ENCODE peak calls at places on chromosomes 7 and 10, in eight cellular contexts. One of them, this sample, is unnamed.
A peak's percentile ranks its signal among the peaks of the same experiment; 100 is the strongest.

GRCh38 chr10:61835909-61836232 is 65.6 kb upstream of the ARID5B start:
- DNase-seq in activated B cell treated with CpG ODN at 0.5 μM for 24 hours: no peak
- DNase-seq in left ventricle myocardium inferior: no peak
- DNase-seq in AG09309: no peak
- DNase-seq in WTC11: no peak
- DNase-seq in AG04450: no peak
- DNase-seq in gastrocnemius medialis: no peak
- DNase-seq in activated CD8-positive, alpha-beta T cell treated with anti-CD3 and anti-CD28 coated beads for 36 hours: no peak
- DNase-seq in this sample: no peak

GRCh38 chr10:58573970-58574538 is 61.4 kb downstream of the BICC1 start:
- DNase-seq in WTC11: no peak
- DNase-seq in activated B cell treated with CpG ODN at 0.5 μM for 24 hours: no peak
- DNase-seq in AG09309: peak; percentile 52
- DNase-seq in activated CD8-positive, alpha-beta T cell treated with anti-CD3 and anti-CD28 coated beads for 36 hours: no peak
- DNase-seq in left ventricle myocardium inferior: no peak
- DNase-seq in gastrocnemius medialis: no peak
- DNase-seq in AG04450: no peak
- DNase-seq in this sample: no peak

GRCh38 chr10:70596860-70597809 is 5.4 kb downstream of the PRF1 start:
- DNase-seq in left ventricle myocardium inferior: no peak
- DNase-seq in WTC11: no peak
- DNase-seq in AG09309: no peak
- DNase-seq in activated B cell treated with CpG ODN at 0.5 μM for 24 hours: no peak
- DNase-seq in gastrocnemius medialis: no peak
- DNase-seq in AG04450: no peak
- DNase-seq in activated CD8-positive, alpha-beta T cell treated with anti-CD3 and anti-CD28 coated beads for 36 hours: no peak
- DNase-seq in this sample: no peak

GRCh38 chr10:129888784-129889616 is 75.1 kb downstream of the EBF3 start:
- DNase-seq in activated B cell treated with CpG ODN at 0.5 μM for 24 hours: peak; percentile 21
- DNase-seq in gastrocnemius medialis: peak; percentile 25
- DNase-seq in AG04450: no peak
- DNase-seq in WTC11: peak; percentile 91
- DNase-seq in AG09309: no peak
- DNase-seq in activated CD8-positive, alpha-beta T cell treated with anti-CD3 and anti-CD28 coated beads for 36 hours: peak; percentile 65
- DNase-seq in left ventricle myocardium inferior: peak; percentile 71
- DNase-seq in this sample: peak; percentile 81

GRCh38 chr7:134365341-134366054 is 48.8 kb upstream of the SLC35B4 start:
- DNase-seq in left ventricle myocardium inferior: no peak
- DNase-seq in gastrocnemius medialis: no peak
- DNase-seq in AG04450: no peak
- DNase-seq in activated B cell treated with CpG ODN at 0.5 μM for 24 hours: no peak
- DNase-seq in AG09309: peak; percentile 63
- DNase-seq in WTC11: no peak
- DNase-seq in activated CD8-positive, alpha-beta T cell treated with anti-CD3 and anti-CD28 coated beads for 36 hours: no peak
- DNase-seq in this sample: no peak

GRCh38 chr7:121634356-121634755 is 238.2 kb upstream of the FAM3C start:
- DNase-seq in activated CD8-positive, alpha-beta T cell treated with anti-CD3 and anti-CD28 coated beads for 36 hours: no peak
- DNase-seq in gastrocnemius medialis: no peak
- DNase-seq in WTC11: no peak
- DNase-seq in AG04450: no peak
- DNase-seq in AG09309: no peak
- DNase-seq in left ventricle myocardium inferior: no peak
- DNase-seq in activated B cell treated with CpG ODN at 0.5 μM for 24 hours: no peak
- DNase-seq in this sample: no peak

GRCh38 chr10:129470103-129470851 is 3.2 kb downstream of the MGMT start:
- DNase-seq in gastrocnemius medialis: no peak
- DNase-seq in activated B cell treated with CpG ODN at 0.5 μM for 24 hours: no peak
- DNase-seq in activated CD8-positive, alpha-beta T cell treated with anti-CD3 and anti-CD28 coated beads for 36 hours: no peak
- DNase-seq in left ventricle myocardium inferior: no peak
- DNase-seq in WTC11: no peak
- DNase-seq in AG04450: no peak
- DNase-seq in AG09309: no peak
- DNase-seq in this sample: no peak

GRCh38 chr7:24917510-24918239 is 62.3 kb downstream of the OSBPL3 start:
- DNase-seq in AG09309: peak; percentile 64
- DNase-seq in left ventricle myocardium inferior: no peak
- DNase-seq in activated CD8-positive, alpha-beta T cell treated with anti-CD3 and anti-CD28 coated beads for 36 hours: no peak
- DNase-seq in AG04450: peak; percentile 58
- DNase-seq in WTC11: no peak
- DNase-seq in gastrocnemius medialis: no peak
- DNase-seq in activated B cell treated with CpG ODN at 0.5 μM for 24 hours: no peak
- DNase-seq in this sample: no peak

GRCh38 chr7:37728747-37729146 is 45.2 kb downstream of the GPR141 start:
- DNase-seq in gastrocnemius medialis: no peak
- DNase-seq in activated CD8-positive, alpha-beta T cell treated with anti-CD3 and anti-CD28 coated beads for 36 hours: no peak
- DNase-seq in AG09309: no peak
- DNase-seq in WTC11: no peak
- DNase-seq in AG04450: no peak
- DNase-seq in left ventricle myocardium inferior: no peak
- DNase-seq in activated B cell treated with CpG ODN at 0.5 μM for 24 hours: no peak
- DNase-seq in this sample: no peak

GRCh38 chr7:28483112-28483511 is 70.8 kb downstream of the CREB5 start:
- DNase-seq in AG04450: no peak
- DNase-seq in activated B cell treated with CpG ODN at 0.5 μM for 24 hours: no peak
- DNase-seq in gastrocnemius medialis: no peak
- DNase-seq in left ventricle myocardium inferior: no peak
- DNase-seq in AG09309: peak; percentile 59
- DNase-seq in WTC11: no peak
- DNase-seq in activated CD8-positive, alpha-beta T cell treated with anti-CD3 and anti-CD28 coated beads for 36 hours: no peak
- DNase-seq in this sample: no peak

GRCh38 chr7:82018226-82018625 is 248.4 kb upstream of the HGF start:
- DNase-seq in activated B cell treated with CpG ODN at 0.5 μM for 24 hours: no peak
- DNase-seq in AG04450: no peak
- DNase-seq in left ventricle myocardium inferior: no peak
- DNase-seq in gastrocnemius medialis: no peak
- DNase-seq in AG09309: peak; percentile 71
- DNase-seq in WTC11: no peak
- DNase-seq in activated CD8-positive, alpha-beta T cell treated with anti-CD3 and anti-CD28 coated beads for 36 hours: no peak
- DNase-seq in this sample: no peak

GRCh38 chr7:82019538-82019937 is 249.7 kb upstream of the HGF start:
- DNase-seq in activated B cell treated with CpG ODN at 0.5 μM for 24 hours: no peak
- DNase-seq in AG09309: no peak
- DNase-seq in activated CD8-positive, alpha-beta T cell treated with anti-CD3 and anti-CD28 coated beads for 36 hours: no peak
- DNase-seq in WTC11: no peak
- DNase-seq in left ventricle myocardium inferior: no peak
- DNase-seq in AG04450: no peak
- DNase-seq in gastrocnemius medialis: no peak
- DNase-seq in this sample: no peak

GRCh38 chr7:82015751-82016150 is 245.9 kb upstream of the HGF start:
- DNase-seq in activated CD8-positive, alpha-beta T cell treated with anti-CD3 and anti-CD28 coated beads for 36 hours: no peak
- DNase-seq in activated B cell treated with CpG ODN at 0.5 μM for 24 hours: no peak
- DNase-seq in gastrocnemius medialis: no peak
- DNase-seq in AG09309: no peak
- DNase-seq in WTC11: no peak
- DNase-seq in left ventricle myocardium inferior: no peak
- DNase-seq in AG04450: no peak
- DNase-seq in this sample: no peak

GRCh38 chr7:82020076-82020475 is 250.2 kb upstream of the HGF start:
- DNase-seq in WTC11: no peak
- DNase-seq in left ventricle myocardium inferior: no peak
- DNase-seq in AG09309: no peak
- DNase-seq in gastrocnemius medialis: no peak
- DNase-seq in activated CD8-positive, alpha-beta T cell treated with anti-CD3 and anti-CD28 coated beads for 36 hours: no peak
- DNase-seq in AG04450: no peak
- DNase-seq in activated B cell treated with CpG ODN at 0.5 μM for 24 hours: no peak
- DNase-seq in this sample: no peak

GRCh38 chr7:82017334-82017943 is 247.6 kb upstream of the HGF start:
- DNase-seq in WTC11: no peak
- DNase-seq in AG04450: peak; percentile 13
- DNase-seq in gastrocnemius medialis: no peak
- DNase-seq in activated CD8-positive, alpha-beta T cell treated with anti-CD3 and anti-CD28 coated beads for 36 hours: no peak
- DNase-seq in left ventricle myocardium inferior: no peak
- DNase-seq in activated B cell treated with CpG ODN at 0.5 μM for 24 hours: no peak
- DNase-seq in AG09309: no peak
- DNase-seq in this sample: no peak
- TF ChIP-seq CTCF in WTC11: no peak
- TF ChIP-seq CTCF in AG04450: peak; percentile 65
- TF ChIP-seq CTCF in gastrocnemius medialis: peak; percentile 21
- TF ChIP-seq CTCF in activated CD8-positive, alpha-beta T cell treated with anti-CD3 and anti-CD28 coated beads for 36 hours: no peak
- TF ChIP-seq CTCF in left ventricle myocardium inferior: peak; percentile 60
- TF ChIP-seq CTCF in activated B cell treated with CpG ODN at 0.5 μM for 24 hours: no peak
- TF ChIP-seq CTCF in AG09309: peak; percentile 50
- TF ChIP-seq CTCF in this sample: peak; percentile 76

GRCh38 chr7:116162992-116163391 is 47.3 kb upstream of the TES start:
- DNase-seq in activated CD8-positive, alpha-beta T cell treated with anti-CD3 and anti-CD28 coated beads for 36 hours: no peak
- DNase-seq in activated B cell treated with CpG ODN at 0.5 μM for 24 hours: no peak
- DNase-seq in AG09309: no peak
- DNase-seq in WTC11: no peak
- DNase-seq in gastrocnemius medialis: no peak
- DNase-seq in AG04450: no peak
- DNase-seq in left ventricle myocardium inferior: no peak
- DNase-seq in this sample: no peak
- TF ChIP-seq CTCF in activated CD8-positive, alpha-beta T cell treated with anti-CD3 and anti-CD28 coated beads for 36 hours: no peak
- TF ChIP-seq CTCF in activated B cell treated with CpG ODN at 0.5 μM for 24 hours: no peak
- TF ChIP-seq CTCF in AG09309: no peak
- TF ChIP-seq CTCF in WTC11: no peak
- TF ChIP-seq CTCF in gastrocnemius medialis: no peak
- TF ChIP-seq CTCF in AG04450: peak; percentile 2
- TF ChIP-seq CTCF in left ventricle myocardium inferior: no peak
- TF ChIP-seq CTCF in this sample: no peak

GRCh38 chr7:17651926-17652385 is 288.3 kb downstream of the SNX13 start:
- DNase-seq in activated B cell treated with CpG ODN at 0.5 μM for 24 hours: no peak
- DNase-seq in AG04450: peak; percentile 67
- DNase-seq in AG09309: peak; percentile 90
- DNase-seq in activated CD8-positive, alpha-beta T cell treated with anti-CD3 and anti-CD28 coated beads for 36 hours: no peak
- DNase-seq in WTC11: no peak
- DNase-seq in left ventricle myocardium inferior: no peak
- DNase-seq in gastrocnemius medialis: peak; percentile 14
- DNase-seq in this sample: no peak
- TF ChIP-seq CTCF in activated B cell treated with CpG ODN at 0.5 μM for 24 hours: no peak
- TF ChIP-seq CTCF in AG04450: peak; percentile 53
- TF ChIP-seq CTCF in AG09309: peak; percentile 40
- TF ChIP-seq CTCF in activated CD8-positive, alpha-beta T cell treated with anti-CD3 and anti-CD28 coated beads for 36 hours: no peak
- TF ChIP-seq CTCF in WTC11: no peak
- TF ChIP-seq CTCF in left ventricle myocardium inferior: peak; percentile 39
- TF ChIP-seq CTCF in gastrocnemius medialis: no peak
- TF ChIP-seq CTCF in this sample: no peak

GRCh38 chr7:123747620-123748141 is 1.1 kb downstream of the WASL start:
- DNase-seq in AG09309: peak; percentile 39
- DNase-seq in left ventricle myocardium inferior: peak; percentile 38
- DNase-seq in activated CD8-positive, alpha-beta T cell treated with anti-CD3 and anti-CD28 coated beads for 36 hours: peak; percentile 57
- DNase-seq in WTC11: peak; percentile 69
- DNase-seq in activated B cell treated with CpG ODN at 0.5 μM for 24 hours: no peak
- DNase-seq in gastrocnemius medialis: peak; percentile 53
- DNase-seq in AG04450: peak; percentile 68
- DNase-seq in this sample: peak; percentile 31

GRCh38 chr7:123748734-123749536 is at the start of gene WASL:
- DNase-seq in WTC11: peak; percentile 93
- DNase-seq in gastrocnemius medialis: peak; percentile 91
- DNase-seq in activated CD8-positive, alpha-beta T cell treated with anti-CD3 and anti-CD28 coated beads for 36 hours: peak; percentile 86
- DNase-seq in AG04450: peak; percentile 65
- DNase-seq in left ventricle myocardium inferior: peak; percentile 94
- DNase-seq in activated B cell treated with CpG ODN at 0.5 μM for 24 hours: peak; percentile 89
- DNase-seq in AG09309: peak; percentile 55
- DNase-seq in this sample: peak; percentile 95

GRCh38 chr7:123747089-123747488 is 1.7 kb downstream of the WASL start:
- DNase-seq in activated CD8-positive, alpha-beta T cell treated with anti-CD3 and anti-CD28 coated beads for 36 hours: no peak
- DNase-seq in left ventricle myocardium inferior: no peak
- DNase-seq in gastrocnemius medialis: no peak
- DNase-seq in AG04450: no peak
- DNase-seq in AG09309: no peak
- DNase-seq in activated B cell treated with CpG ODN at 0.5 μM for 24 hours: no peak
- DNase-seq in WTC11: no peak
- DNase-seq in this sample: no peak

GRCh38 chr7:123749537-123749857 is 694 bp upstream of the WASL start:
- DNase-seq in left ventricle myocardium inferior: no peak
- DNase-seq in gastrocnemius medialis: peak; percentile 71
- DNase-seq in AG09309: no peak
- DNase-seq in activated B cell treated with CpG ODN at 0.5 μM for 24 hours: no peak
- DNase-seq in activated CD8-positive, alpha-beta T cell treated with anti-CD3 and anti-CD28 coated beads for 36 hours: peak; percentile 67
- DNase-seq in WTC11: no peak
- DNase-seq in AG04450: peak; percentile 24
- DNase-seq in this sample: no peak

DNA sequence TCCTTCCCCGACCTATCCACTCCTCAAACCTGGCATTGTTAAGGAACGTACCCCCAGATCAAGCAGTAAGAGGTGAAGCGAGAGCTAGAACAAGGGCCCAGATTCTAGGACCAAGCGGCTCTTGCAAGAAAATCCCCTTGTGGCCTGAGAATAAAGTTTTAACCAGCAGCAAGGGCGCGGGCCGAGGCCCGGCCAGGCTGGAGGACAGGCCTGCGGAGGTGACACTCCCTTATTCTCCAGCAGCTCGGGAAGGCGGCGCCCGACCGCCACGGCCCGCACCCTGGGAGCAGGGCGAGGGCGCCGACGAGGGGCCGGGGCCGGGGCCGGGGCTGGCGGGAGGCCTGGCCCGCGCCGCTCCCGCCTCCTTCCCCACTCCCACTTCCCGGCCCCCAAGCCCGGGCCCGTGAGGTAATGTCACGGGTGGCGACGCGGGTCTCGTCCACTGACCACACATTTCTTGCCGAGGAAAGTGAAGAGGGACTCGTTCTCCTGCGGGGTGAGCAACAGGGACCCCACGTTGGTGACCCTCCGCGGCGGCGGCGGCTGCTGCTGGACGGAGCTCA is 551 bp downstream of the WASL start:
- DNase-seq in WTC11: peak; percentile 36
- DNase-seq in AG09309: no peak
- DNase-seq in activated CD8-positive, alpha-beta T cell treated with anti-CD3 and anti-CD28 coated beads for 36 hours: peak; percentile 40
- DNase-seq in left ventricle myocardium inferior: peak; percentile 55
- DNase-seq in activated B cell treated with CpG ODN at 0.5 μM for 24 hours: no peak
- DNase-seq in AG04450: no peak
- DNase-seq in gastrocnemius medialis: peak; percentile 41
- DNase-seq in this sample: peak; percentile 18
- TF ChIP-seq CTCF in WTC11: no peak
- TF ChIP-seq CTCF in AG09309: no peak
- TF ChIP-seq CTCF in activated CD8-positive, alpha-beta T cell treated with anti-CD3 and anti-CD28 coated beads for 36 hours: no peak
- TF ChIP-seq CTCF in left ventricle myocardium inferior: peak; percentile 15
- TF ChIP-seq CTCF in activated B cell treated with CpG ODN at 0.5 μM for 24 hours: no peak
- TF ChIP-seq CTCF in AG04450: peak; percentile 12
- TF ChIP-seq CTCF in gastrocnemius medialis: no peak
- TF ChIP-seq CTCF in this sample: peak; percentile 21

GRCh38 chr10:87816163-87816841 is 1.7 kb downstream of the ATAD1 start:
- DNase-seq in WTC11: no peak
- DNase-seq in left ventricle myocardium inferior: no peak
- DNase-seq in AG04450: no peak
- DNase-seq in activated CD8-positive, alpha-beta T cell treated with anti-CD3 and anti-CD28 coated beads for 36 hours: no peak
- DNase-seq in activated B cell treated with CpG ODN at 0.5 μM for 24 hours: no peak
- DNase-seq in AG09309: no peak
- DNase-seq in gastrocnemius medialis: no peak
- DNase-seq in this sample: no peak
- TF ChIP-seq CTCF in WTC11: no peak
- TF ChIP-seq CTCF in left ventricle myocardium inferior: no peak
- TF ChIP-seq CTCF in AG04450: peak; percentile 5
- TF ChIP-seq CTCF in activated CD8-positive, alpha-beta T cell treated with anti-CD3 and anti-CD28 coated beads for 36 hours: peak; percentile 50
- TF ChIP-seq CTCF in activated B cell treated with CpG ODN at 0.5 μM for 24 hours: no peak
- TF ChIP-seq CTCF in AG09309: peak; percentile 5
- TF ChIP-seq CTCF in gastrocnemius medialis: no peak
- TF ChIP-seq CTCF in this sample: peak; percentile 53

DNA sequence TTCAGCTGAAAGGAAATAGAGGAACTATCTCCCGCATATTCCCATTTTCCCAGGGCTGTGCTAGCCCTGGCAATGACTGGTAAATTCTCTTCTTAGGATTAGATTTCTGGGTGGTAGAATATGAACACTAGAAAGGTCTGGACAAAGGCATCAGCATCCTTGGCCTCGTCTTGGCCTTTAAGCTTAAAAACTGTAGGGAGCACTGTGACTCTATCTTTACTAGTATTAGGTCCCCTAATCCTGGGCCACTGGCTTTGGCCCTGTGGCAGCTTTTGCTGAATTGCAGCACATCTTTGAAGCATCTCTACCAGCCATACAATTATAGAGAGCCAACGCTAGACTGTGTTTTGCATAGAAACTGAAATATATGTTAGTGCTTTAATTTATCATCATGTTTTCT is 41.5 kb upstream of the EBLN1 start:
- DNase-seq in AG09309: no peak
- DNase-seq in activated B cell treated with CpG ODN at 0.5 μM for 24 hours: no peak
- DNase-seq in AG04450: no peak
- DNase-seq in gastrocnemius medialis: no peak
- DNase-seq in activated CD8-positive, alpha-beta T cell treated with anti-CD3 and anti-CD28 coated beads for 36 hours: peak; percentile 20
- DNase-seq in WTC11: no peak
- DNase-seq in left ventricle myocardium inferior: no peak
- DNase-seq in this sample: no peak
- TF ChIP-seq CTCF in AG09309: no peak
- TF ChIP-seq CTCF in activated B cell treated with CpG ODN at 0.5 μM for 24 hours: no peak
- TF ChIP-seq CTCF in AG04450: no peak
- TF ChIP-seq CTCF in gastrocnemius medialis: no peak
- TF ChIP-seq CTCF in activated CD8-positive, alpha-beta T cell treated with anti-CD3 and anti-CD28 coated beads for 36 hours: no peak
- TF ChIP-seq CTCF in WTC11: no peak
- TF ChIP-seq CTCF in left ventricle myocardium inferior: no peak
- TF ChIP-seq CTCF in this sample: peak; percentile 15